ENCODE peak calls at places on chromosomes 13 and 19, in four cellular contexts. J is mammary epithelial cell, Q is PC-3, S is HCT116. A is an unnamed sample.

GRCh38 chr19:4518345-4519171 is at the start of gene PLIN4:
- DNase-seq in S (no peak), J (peak; percentile 43), Q (peak; percentile 89), A (peak; percentile 62)

GRCh38 chr13:25422153-25422552 is 50.4 kb downstream of the ATP8A2 start:
- DNase-seq in J (no peak), Q (no peak), S (no peak), A (no peak)

GRCh38 chr13:40483601-40484000 is 182.8 kb downstream of the FOXO1 start:
- DNase-seq in Q (no peak), S (no peak), J (no peak), A (no peak)

GRCh38 chr19:13056052-13056660 is 46.5 kb downstream of the LYL1 start:
- DNase-seq in J (peak; percentile 90), Q (peak; percentile 97), S (peak; percentile 64), A (peak; percentile 77)

GRCh38 chr13:93248627-93249047 is 22.0 kb downstream of the GPC6 start:
- DNase-seq in S (no peak), Q (peak; percentile 78), J (no peak), A (no peak)

GRCh38 chr19:12873891-12874745 is 7.1 kb downstream of the DNASE2 start:
- DNase-seq in Q (no peak), J (no peak), S (no peak), A (no peak)

GRCh38 chr13:107641574-107641973 is 573.8 kb downstream of the LIG4 start:
- DNase-seq in Q (no peak), S (no peak), J (no peak), A (no peak)

GRCh38 chr19:16739546-16739945 is 19.9 kb downstream of the NWD1 start:
- DNase-seq in S (no peak), J (no peak), Q (no peak), A (no peak)

GRCh38 chr19:29676586-29676985 is 11.3 kb downstream of the PLEKHF1 start:
- DNase-seq in Q (no peak), S (no peak), J (no peak), A (peak; percentile 75)

GRCh38 chr19:40323705-40324104 is 24.5 kb downstream of the C19orf47 start:
- DNase-seq in S (no peak), J (no peak), Q (no peak), A (no peak)

GRCh38 chr13:50152224-50152623 is 137.0 kb downstream of the KCNRG start:
- DNase-seq in S (no peak), Q (no peak), J (no peak), A (no peak)

GRCh38 chr13:113761136-113761535 is 2.1 kb downstream of the TMEM255B start:
- DNase-seq in Q (no peak), S (no peak), J (no peak), A (no peak)

GRCh38 chr19:29715695-29716581 is 877 bp upstream of the C19orf12 start:
- DNase-seq in J (no peak), S (no peak), Q (peak; percentile 31), A (no peak)

GRCh38 chr19:41849067-41849466 is 4.2 kb downstream of the DMRTC2 start:
- DNase-seq in S (no peak), Q (no peak), J (no peak), A (no peak)

GRCh38 chr13:21759911-21760310 is 89.0 kb downstream of the FGF9 start:
- DNase-seq in Q (no peak), S (no peak), J (no peak), A (no peak)

GRCh38 chr19:54100560-54100959 is at the start of gene OSCAR:
- DNase-seq in Q (no peak), S (no peak), J (no peak), A (no peak)

GRCh38 chr13:40585911-40586471 is 80.5 kb downstream of the FOXO1 start:
- DNase-seq in S (no peak), J (peak; percentile 63), Q (peak; percentile 81), A (no peak)

GRCh38 chr13:65966991-65967451 is 1263.1 kb downstream of the PCDH9 start:
- DNase-seq in S (peak; percentile 60), J (peak; percentile 48), Q (peak; percentile 71), A (peak; percentile 6)

GRCh38 chr13:38262211-38262610 is 87.4 kb upstream of the UFM1 start:
- DNase-seq in Q (no peak), J (no peak), S (no peak), A (no peak)

GRCh38 chr19:36136975-36137686 is 2.7 kb upstream of the CAPNS1 start:
- DNase-seq in Q (peak; percentile 91), S (peak; percentile 77), J (peak; percentile 98), A (peak; percentile 98)

DNA sequence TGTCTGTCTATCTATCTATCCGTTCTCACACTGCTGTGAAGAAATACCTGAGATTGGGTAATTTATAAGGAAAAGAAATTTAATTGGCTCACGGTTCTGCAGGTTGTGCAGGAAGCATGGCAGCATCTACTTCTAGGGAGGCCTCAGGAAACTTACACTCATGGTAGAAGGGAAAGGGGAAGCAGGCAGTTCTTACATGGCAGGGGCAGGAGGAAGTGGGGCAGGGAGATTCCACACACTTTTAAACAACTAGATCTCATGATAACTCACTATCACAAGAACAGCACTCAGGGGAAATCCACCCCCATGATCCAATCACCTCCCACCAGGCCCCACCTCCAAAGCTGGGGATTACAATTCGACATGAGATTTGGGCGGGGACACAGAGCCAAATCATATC is 105.3 kb downstream of the SLC10A2 start:
- DNase-seq in Q (no peak), S (no peak), J (no peak), A (no peak)
- H2AFZ ChIP-seq in Q (no peak overlapping the region), S (no peak overlapping the region), J (no peak overlapping the region), A (no peak overlapping the region)

DNA sequence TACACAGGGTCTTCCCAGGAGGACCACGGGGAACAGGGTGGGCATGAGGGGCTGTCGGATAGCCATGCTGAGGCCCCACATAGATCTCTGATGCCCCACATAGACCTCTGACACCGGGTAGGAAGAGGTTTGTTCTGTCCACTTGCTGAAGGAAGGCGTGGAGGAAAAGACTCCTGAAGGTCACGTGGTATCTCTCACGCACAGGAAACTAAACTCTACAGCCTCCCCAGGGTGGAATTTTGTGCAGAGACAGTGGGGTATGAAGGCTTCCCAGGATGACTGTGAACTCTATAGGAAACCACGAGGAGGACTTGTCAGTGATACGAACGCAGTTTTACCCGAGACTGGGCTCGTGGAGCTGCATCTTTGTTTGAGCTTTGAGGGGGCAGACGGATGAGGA is 2.8 kb downstream of the EVI5L start:
- DNase-seq in Q (no peak), S (no peak), J (no peak), A (no peak)
- H3K4me2 ChIP-seq in Q (peak overlapping the region; percentile 65), S (peak overlapping the region; percentile 82), J (no peak overlapping the region), A (no peak overlapping the region)

GRCh38 chr19:7595466-7596133 is at the start of gene CAMSAP3:
- DNase-seq in Q (peak; percentile 73), S (no peak), J (peak; percentile 38), A (peak; percentile 71)
- TF ChIP-seq EZH2 in Q (no peak), S (no peak), J (no peak), A (no peak)

GRCh38 chr13:100234524-100235136 is 145.7 kb downstream of the PCCA start:
- DNase-seq in Q (no peak), J (no peak), S (no peak), A (no peak)
- H2AFZ ChIP-seq in Q (no peak overlapping the region), J (no peak overlapping the region), S (no peak overlapping the region), A (no peak overlapping the region)

DNA sequence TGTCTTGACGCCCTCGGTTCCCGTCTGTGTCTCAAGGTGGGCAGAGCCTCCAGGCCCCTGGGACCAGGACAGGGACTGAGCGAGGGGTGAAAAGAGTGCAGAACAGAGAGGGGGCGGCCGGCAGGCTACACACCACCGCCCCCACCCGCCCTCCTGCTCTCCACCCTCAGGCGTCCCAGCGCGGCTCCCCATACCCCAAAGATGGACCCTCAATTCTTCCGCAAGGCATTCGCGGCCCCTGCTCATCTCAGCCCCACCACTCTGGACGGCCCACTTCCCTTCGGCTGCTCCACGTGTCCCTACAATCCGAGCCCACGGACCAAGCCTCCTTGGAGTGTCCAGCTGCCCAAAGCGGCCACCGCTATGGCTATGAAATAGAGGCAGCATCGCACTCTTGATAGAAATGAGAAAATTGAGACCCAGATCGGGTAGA is 1.8 kb downstream of the KLF16 start:
- DNase-seq in Q (no peak), J (no peak), S (no peak), A (no peak)
- H3K4me2 ChIP-seq in Q (peak overlapping the region; percentile 95), J (peak overlapping the region; percentile 96), S (peak overlapping the region; percentile 91), A (peak overlapping the region; percentile 93)

DNA sequence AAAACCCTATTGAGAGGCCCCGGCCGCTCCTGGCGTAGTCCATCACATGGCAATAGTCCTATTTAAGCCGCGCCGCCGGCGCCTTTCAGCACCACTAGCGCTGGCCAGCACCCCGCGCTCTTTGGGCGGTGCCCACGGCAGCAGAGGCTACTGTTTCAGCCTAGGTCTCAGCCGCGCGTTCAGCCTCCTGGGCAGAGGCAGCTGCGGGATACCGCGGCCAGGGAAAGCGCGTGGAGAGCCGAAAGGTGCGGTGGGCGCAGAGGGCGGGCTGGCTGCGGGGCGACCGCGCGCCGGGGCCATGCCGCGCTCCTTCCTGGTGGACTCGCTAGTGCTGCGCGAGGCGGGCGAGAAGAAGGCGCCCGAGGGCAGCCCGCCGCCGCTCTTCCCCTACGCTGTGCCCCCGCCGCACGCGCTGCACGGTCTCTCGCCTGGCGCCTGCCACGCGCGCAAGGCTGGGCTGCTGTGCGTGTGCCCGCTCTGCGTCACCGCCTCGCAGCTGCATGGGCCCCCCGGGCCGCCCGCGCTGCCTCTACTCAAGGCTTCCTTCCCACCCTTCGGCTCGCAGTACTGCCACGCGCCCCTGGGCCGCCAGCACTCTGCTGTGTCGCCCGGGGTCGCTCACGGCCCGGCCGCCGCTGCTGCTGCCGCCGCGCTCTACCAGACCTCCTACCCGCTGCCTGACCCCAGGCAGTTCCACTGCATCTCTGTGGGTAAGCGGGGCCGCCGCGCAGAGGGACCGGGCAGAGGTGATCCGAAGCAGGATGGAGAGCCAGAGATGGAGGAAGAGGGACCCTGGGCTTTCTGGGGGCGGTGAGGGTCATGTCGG is at the start of gene GSX1:
- DNase-seq in J (peak; percentile 79), Q (peak; percentile 63), S (no peak), A (no peak)
- TF ChIP-seq EZH2 in J (no peak), Q (no peak), S (no peak), A (no peak)

DNA sequence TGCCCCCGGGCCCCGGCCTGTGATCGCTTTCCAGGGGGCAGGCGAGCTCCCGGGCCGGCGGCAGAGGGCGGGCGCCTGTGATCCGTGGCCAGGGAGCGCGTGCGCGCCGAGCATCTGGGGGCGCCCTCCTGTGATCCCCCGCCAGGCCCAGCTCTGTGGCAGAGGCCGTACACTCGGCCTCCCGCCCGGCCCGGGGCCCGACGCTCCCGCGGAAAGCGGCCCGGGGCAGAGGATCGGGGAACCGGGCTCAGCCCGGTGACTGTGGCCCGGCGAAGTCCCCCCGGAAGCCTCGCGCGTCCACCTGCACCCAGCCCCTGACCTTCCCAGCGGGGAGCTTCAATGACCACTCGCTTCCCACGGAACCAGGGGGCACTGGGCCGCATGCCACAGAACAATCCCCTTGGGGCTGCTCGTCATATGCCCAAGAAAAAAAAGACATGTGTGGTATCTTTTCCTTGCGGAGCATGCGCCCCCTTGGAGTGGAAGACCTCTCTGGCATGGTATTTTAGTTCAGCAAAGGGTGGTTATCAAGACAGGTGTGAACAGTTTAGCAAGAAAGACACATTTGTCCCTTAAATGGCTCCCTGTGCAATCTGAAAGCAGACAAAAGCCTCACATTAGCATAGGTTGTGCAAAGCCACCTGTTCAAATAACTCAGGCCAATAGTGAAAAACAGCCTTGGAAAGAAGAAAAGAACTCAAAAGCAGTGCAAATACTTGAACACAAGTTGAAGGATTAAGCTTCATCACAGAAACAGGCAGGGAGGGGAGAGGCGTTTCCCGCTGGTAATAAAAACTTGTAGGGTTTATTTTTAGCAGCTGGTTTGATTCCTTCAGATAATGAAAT is 290.8 kb upstream of the SOX21 start:
- DNase-seq in S (no peak), Q (no peak), J (no peak), A (no peak)
- H2AFZ ChIP-seq in S (no peak overlapping the region), Q (peak overlapping the region; percentile 42), J (peak overlapping the region; percentile 38), A (no peak overlapping the region)

DNA sequence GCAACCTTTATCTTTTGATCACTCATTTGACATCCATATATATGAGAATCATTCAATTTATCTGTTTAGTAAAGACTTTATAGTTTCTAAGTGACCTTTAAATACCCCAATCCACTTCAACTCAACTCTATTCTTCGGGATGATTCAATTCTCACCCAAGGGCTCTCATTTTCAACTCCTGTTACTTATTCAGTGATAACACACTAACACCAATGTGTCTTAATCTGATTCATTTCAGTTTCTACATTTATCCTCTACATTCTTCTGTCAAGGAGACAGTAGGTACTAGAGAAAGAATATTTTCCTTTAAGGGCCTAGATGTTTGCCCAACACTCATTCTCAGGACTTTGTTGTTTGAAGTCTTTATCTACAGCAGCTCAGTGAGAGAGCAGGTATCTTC is 7.1 kb downstream of the ARGLU1 start:
- DNase-seq in Q (no peak), J (no peak), S (no peak), A (no peak)
- H3K4me2 ChIP-seq in Q (no peak overlapping the region), J (no peak overlapping the region), S (no peak overlapping the region), A (no peak overlapping the region)